ENCODE peak calls at places on chromosome 3, in six cellular contexts. One of them, this sample, is unnamed.

GRCh38 chr3:126530171-126531050 is 6.5 kb downstream of the CHST13 start:
- DNase-seq in foreskin fibroblast: no peak
- DNase-seq in lower lobe of right lung: peak; percentile 80
- DNase-seq in Panc1: no peak
- DNase-seq in cardiac muscle cell: no peak
- DNase-seq in activated T-cell treated with anti-CD3 and anti-CD28 coated beads, Interleukin-2, amount 50 U/mL, for 72 hours: no peak
- DNase-seq in this sample: no peak

GRCh38 chr3:194768586-194768985 is 82.9 kb downstream of the FAM43A start:
- DNase-seq in foreskin fibroblast: no peak
- DNase-seq in lower lobe of right lung: no peak
- DNase-seq in Panc1: no peak
- DNase-seq in cardiac muscle cell: no peak
- DNase-seq in activated T-cell treated with anti-CD3 and anti-CD28 coated beads, Interleukin-2, amount 50 U/mL, for 72 hours: no peak
- DNase-seq in this sample: no peak

GRCh38 chr3:112635674-112636073 is 5.3 kb downstream of the CCDC80 start:
- DNase-seq in foreskin fibroblast: peak; percentile 84
- DNase-seq in lower lobe of right lung: no peak
- DNase-seq in Panc1: no peak
- DNase-seq in cardiac muscle cell: peak; percentile 86
- DNase-seq in activated T-cell treated with anti-CD3 and anti-CD28 coated beads, Interleukin-2, amount 50 U/mL, for 72 hours: no peak
- DNase-seq in this sample: no peak

GRCh38 chr3:34198309-34198708 is 399.9 kb downstream of the PDCD6IP start:
- DNase-seq in foreskin fibroblast: no peak
- DNase-seq in lower lobe of right lung: no peak
- DNase-seq in Panc1: no peak
- DNase-seq in cardiac muscle cell: no peak
- DNase-seq in activated T-cell treated with anti-CD3 and anti-CD28 coated beads, Interleukin-2, amount 50 U/mL, for 72 hours: no peak
- DNase-seq in this sample: no peak

GRCh38 chr3:68943753-68944500 is 11.6 kb upstream of the TAFA4 start:
- DNase-seq in foreskin fibroblast: no peak
- DNase-seq in lower lobe of right lung: no peak
- DNase-seq in Panc1: no peak
- DNase-seq in cardiac muscle cell: no peak
- DNase-seq in activated T-cell treated with anti-CD3 and anti-CD28 coated beads, Interleukin-2, amount 50 U/mL, for 72 hours: no peak
- DNase-seq in this sample: no peak

GRCh38 chr3:194952882-194953281 is 267.2 kb downstream of the FAM43A start:
- DNase-seq in foreskin fibroblast: no peak
- DNase-seq in lower lobe of right lung: no peak
- DNase-seq in Panc1: no peak
- DNase-seq in cardiac muscle cell: no peak
- DNase-seq in activated T-cell treated with anti-CD3 and anti-CD28 coated beads, Interleukin-2, amount 50 U/mL, for 72 hours: no peak
- DNase-seq in this sample: no peak

GRCh38 chr3:51977449-51978142 is 2.7 kb downstream of the ABHD14A start:
- DNase-seq in foreskin fibroblast: no peak
- DNase-seq in lower lobe of right lung: no peak
- DNase-seq in Panc1: no peak
- DNase-seq in cardiac muscle cell: no peak
- DNase-seq in activated T-cell treated with anti-CD3 and anti-CD28 coated beads, Interleukin-2, amount 50 U/mL, for 72 hours: peak; percentile 31
- DNase-seq in this sample: no peak

GRCh38 chr3:48460517-48460902 is 14.0 kb downstream of the ATRIP start:
- DNase-seq in foreskin fibroblast: no peak
- DNase-seq in lower lobe of right lung: no peak
- DNase-seq in Panc1: no peak
- DNase-seq in cardiac muscle cell: no peak
- DNase-seq in activated T-cell treated with anti-CD3 and anti-CD28 coated beads, Interleukin-2, amount 50 U/mL, for 72 hours: no peak
- DNase-seq in this sample: no peak

GRCh38 chr3:12891985-12892839 is 50.8 kb upstream of the RPL32 start:
- DNase-seq in foreskin fibroblast: peak; percentile 41
- DNase-seq in lower lobe of right lung: peak; percentile 53
- DNase-seq in Panc1: peak; percentile 33
- DNase-seq in cardiac muscle cell: peak; percentile 76
- DNase-seq in activated T-cell treated with anti-CD3 and anti-CD28 coated beads, Interleukin-2, amount 50 U/mL, for 72 hours: peak; percentile 39
- DNase-seq in this sample: no peak

GRCh38 chr3:132536442-132537153 is 60.5 kb upstream of the ACKR4 start:
- DNase-seq in foreskin fibroblast: no peak
- DNase-seq in lower lobe of right lung: no peak
- DNase-seq in Panc1: no peak
- DNase-seq in cardiac muscle cell: no peak
- DNase-seq in activated T-cell treated with anti-CD3 and anti-CD28 coated beads, Interleukin-2, amount 50 U/mL, for 72 hours: no peak
- DNase-seq in this sample: no peak

GRCh38 chr3:62961874-62962556 is 86.8 kb upstream of the CADPS start:
- DNase-seq in foreskin fibroblast: no peak
- DNase-seq in lower lobe of right lung: no peak
- DNase-seq in Panc1: no peak
- DNase-seq in cardiac muscle cell: no peak
- DNase-seq in activated T-cell treated with anti-CD3 and anti-CD28 coated beads, Interleukin-2, amount 50 U/mL, for 72 hours: no peak
- DNase-seq in this sample: no peak